ENCODE peak calls at places on chromosomes 5 and 9, in six cellular contexts. U is activated CD4-positive, alpha-beta T cell treated with anti-CD3 and anti-CD28 coated beads, Interleukin-2, amount 50 U/mL, for 48 hours; C is stimulated activated CD8-positive, alpha-beta memory T cell treated with anti-CD3 and anti-CD28 coated beads, Interleukin-7, amount 100 ng/mL, for 48 hours; M is HCEC 1CT; H is NCI-H345; R is nucleus accumbens. L is an unnamed sample.

GRCh38 chr9:31848505-31849285 is 535.7 kb upstream of the ACO1 start:
- DNase-seq in H (no peak), C (no peak), M (no peak), R (no peak), U (no peak), L (no peak)

GRCh38 chr5:150522504-150523464 is 14.9 kb downstream of the NDST1 start:
- DNase-seq in R (no peak), H (peak; percentile 75), C (no peak), U (no peak), M (no peak), L (no peak)

GRCh38 chr9:130451509-130452388 is 7.0 kb downstream of the ASS1 start:
- DNase-seq in M (peak; percentile 85), R (no peak), H (peak; percentile 92), C (no peak), U (peak; percentile 30), L (no peak)

GRCh38 chr5:148179234-148179824 is 11.0 kb downstream of the SPINK14 start:
- DNase-seq in C (no peak), R (no peak), H (peak; percentile 69), U (no peak), M (peak; percentile 52), L (no peak)

GRCh38 chr9:86187121-86187520 is 72.3 kb downstream of the C9orf153 start:
- DNase-seq in U (no peak), C (no peak), R (no peak), M (no peak), H (peak; percentile 23), L (no peak)

GRCh38 chr5:143499480-143500114 is 96.1 kb upstream of the NR3C1 start:
- DNase-seq in H (no peak), C (no peak), U (no peak), R (no peak), M (no peak), L (no peak)

GRCh38 chr5:6781711-6782110 is 68.5 kb downstream of the TENT4A start:
- DNase-seq in U (no peak), C (no peak), R (no peak), H (no peak), M (peak; percentile 64), L (no peak)

GRCh38 chr9:89519393-89519805 is 21.5 kb upstream of the SEMA4D start:
- DNase-seq in R (no peak), C (no peak), U (no peak), H (no peak), M (no peak), L (no peak)

GRCh38 chr9:136837146-136837855 is 5.0 kb upstream of the AJM1 start:
- DNase-seq in M (no peak), R (no peak), C (no peak), U (no peak), H (no peak), L (no peak)

GRCh38 chr5:176874198-176874780 is 24.9 kb downstream of the HK3 start:
- DNase-seq in C (no peak), M (no peak), H (no peak), U (no peak), R (no peak), L (no peak)

GRCh38 chr9:122377241-122378164 is 6.7 kb downstream of the PTGS1 start:
- DNase-seq in H (no peak), R (no peak), M (no peak), U (no peak), C (no peak), L (no peak)

GRCh38 chr5:133461796-133462516 is 150.4 kb downstream of the FSTL4 start:
- DNase-seq in U (no peak), H (no peak), M (no peak), C (no peak), R (no peak), L (no peak)

GRCh38 chr5:140221697-140222223 is 46.8 kb downstream of the CYSTM1 start:
- DNase-seq in M (peak; percentile 91), C (no peak), U (no peak), H (no peak), R (no peak), L (no peak)

GRCh38 chr5:16450163-16450562 is 15.4 kb downstream of the ZNF622 start:
- DNase-seq in C (no peak), M (no peak), U (no peak), H (no peak), R (no peak), L (no peak)

GRCh38 chr9:126348911-126349550 is 22.4 kb downstream of the MVB12B start:
- DNase-seq in M (no peak), C (no peak), H (no peak), U (no peak), R (no peak), L (no peak)

GRCh38 chr9:129258823-129259301 is 80.8 kb upstream of the IER5L start:
- DNase-seq in R (no peak), M (no peak), C (no peak), H (no peak), U (no peak), L (no peak)

GRCh38 chr5:102561894-102562760 is 63.3 kb upstream of the SLCO6A1 start:
- DNase-seq in M (peak; percentile 42), C (no peak), U (peak; percentile 28), R (no peak), H (no peak), L (no peak)

GRCh38 chr9:3177921-3178320 is 334.0 kb upstream of the PUM3 start:
- DNase-seq in R (no peak), U (no peak), M (peak; percentile 42), H (no peak), C (no peak), L (no peak)

GRCh38 chr5:134554319-134555222 is 29.1 kb downstream of the JADE2 start:
- DNase-seq in M (peak; percentile 45), U (peak; percentile 71), H (no peak), C (peak; percentile 19), R (no peak), L (peak; percentile 60)

GRCh38 chr9:13450723-13451122 is 171.2 kb upstream of the MPDZ start:
- DNase-seq in H (peak; percentile 40), R (no peak), U (no peak), M (no peak), C (no peak), L (no peak)

GRCh38 chr9:112271466-112272098 is 61.8 kb downstream of the PTBP3 start:
- DNase-seq in M (peak; percentile 28), H (peak; percentile 10), U (no peak), C (no peak), R (no peak), L (no peak)

GRCh38 chr9:116174347-116174746 is 20.8 kb downstream of the PAPPA start:
- DNase-seq in M (peak; percentile 45), C (no peak), U (no peak), R (no peak), H (no peak), L (no peak)

GRCh38 chr9:77848897-77849296 is 182.7 kb downstream of the GNAQ start:
- DNase-seq in H (no peak), M (peak; percentile 88), C (no peak), R (no peak), U (no peak), L (no peak)

GRCh38 chr9:114434878-114435311 is 47.1 kb upstream of the AKNA start:
- DNase-seq in R (peak; percentile 8), U (no peak), C (no peak), H (peak; percentile 27), M (peak; percentile 12), L (no peak)

GRCh38 chr5:43981556-43981955 is 378.6 kb downstream of the NNT start:
- DNase-seq in H (no peak), U (no peak), M (no peak), C (no peak), R (no peak), L (no peak)

GRCh38 chr5:51518607-51519006 is 135.4 kb downstream of the ISL1 start:
- DNase-seq in R (no peak), C (no peak), H (no peak), M (no peak), U (no peak), L (no peak)

GRCh38 chr5:174720612-174721521 is 3.5 kb upstream of the MSX2 start:
- DNase-seq in R (no peak), C (no peak), M (no peak), H (no peak), U (no peak), L (no peak)

GRCh38 chr5:159975462-159976019 is 33.4 kb upstream of the TTC1 start:
- DNase-seq in R (no peak), H (no peak), C (no peak), M (peak; percentile 98), U (no peak), L (no peak)

GRCh38 chr9:18163146-18163545 is 310.8 kb upstream of the ADAMTSL1 start:
- DNase-seq in M (no peak), R (no peak), H (no peak), C (no peak), U (no peak), L (no peak)

GRCh38 chr5:73282383-73282782 is 109.4 kb downstream of the TMEM174 start:
- DNase-seq in R (no peak), C (no peak), M (no peak), U (no peak), H (peak; percentile 91), L (no peak)

L was measured in activated B cell treated with CpG ODN at 0.5 μM for 24 hours.